ENCODE peak calls at places on chromosomes 12 and 14, in six cellular contexts. R, D, W, A, P and V are unnamed samples.

GRCh38 chr12:90323217-90323616 is 614.6 kb upstream of the ATP2B1 start:
- DNase-seq in R (no peak), D (no peak), W (no peak), A (no peak), P (no peak), V (no peak)

GRCh38 chr14:90491868-90492560 is 95.2 kb downstream of the CALM1 start:
- DNase-seq in R (no peak), D (no peak), W (no peak), A (no peak), P (no peak), V (no peak)

GRCh38 chr12:24864796-24865125 is 84.1 kb downstream of the BCAT1 start:
- DNase-seq in R (no peak), D (no peak), W (no peak), A (peak; percentile 60), P (no peak), V (no peak)

GRCh38 chr14:100677152-100677924 is 49.4 kb upstream of the DLK1 start:
- DNase-seq in R (peak; percentile 62), D (no peak), W (no peak), A (no peak), P (no peak), V (no peak)

GRCh38 chr12:132111641-132112304 is 32.3 kb downstream of the DDX51 start:
- DNase-seq in R (no peak), D (no peak), W (no peak), A (no peak), P (no peak), V (no peak)

GRCh38 chr12:52867152-52867551 is 18.4 kb upstream of the KRT78 start:
- DNase-seq in R (no peak), D (no peak), W (peak; percentile 34), A (no peak), P (no peak), V (no peak)

GRCh38 chr12:98514984-98515367 is 414 bp upstream of the TMPO start:
- DNase-seq in R (no peak), D (no peak), W (no peak), A (no peak), P (no peak), V (peak; percentile 20)

GRCh38 chr12:53174881-53175491 is 5.5 kb upstream of the ZNF740 start:
- DNase-seq in R (peak; percentile 60), D (peak; percentile 59), W (no peak), A (peak; percentile 42), P (no peak), V (no peak)

GRCh38 chr14:96098309-96098998 is 59.3 kb downstream of the C14orf132 start:
- DNase-seq in R (peak; percentile 79), D (peak; percentile 85), W (no peak), A (peak; percentile 71), P (peak; percentile 64), V (peak; percentile 54)

GRCh38 chr12:69428351-69429048 is 41.7 kb upstream of the FRS2 start:
- DNase-seq in R (peak; percentile 25), D (peak; percentile 6), W (no peak), A (peak; percentile 3), P (no peak), V (no peak)

GRCh38 chr12:3436496-3437060 is 54.4 kb upstream of the PRMT8 start:
- DNase-seq in R (no peak), D (no peak), W (no peak), A (no peak), P (no peak), V (no peak)

GRCh38 chr14:69906201-69906600 is 27.0 kb downstream of the SMOC1 start:
- DNase-seq in R (no peak), D (no peak), W (no peak), A (no peak), P (no peak), V (no peak)

GRCh38 chr12:97276621-97277020 is 186.0 kb upstream of the RMST start:
- DNase-seq in R (no peak), D (no peak), W (no peak), A (no peak), P (no peak), V (no peak)

GRCh38 chr14:68727315-68728078 is 65.4 kb downstream of the ZFP36L1 start:
- DNase-seq in R (no peak), D (no peak), W (no peak), A (no peak), P (no peak), V (no peak)
- H3K27ac ChIP-seq in R (no peak overlapping the region), D (no peak overlapping the region), W (no peak overlapping the region), A (no peak overlapping the region), P (no peak overlapping the region), V (no peak overlapping the region)

DNA sequence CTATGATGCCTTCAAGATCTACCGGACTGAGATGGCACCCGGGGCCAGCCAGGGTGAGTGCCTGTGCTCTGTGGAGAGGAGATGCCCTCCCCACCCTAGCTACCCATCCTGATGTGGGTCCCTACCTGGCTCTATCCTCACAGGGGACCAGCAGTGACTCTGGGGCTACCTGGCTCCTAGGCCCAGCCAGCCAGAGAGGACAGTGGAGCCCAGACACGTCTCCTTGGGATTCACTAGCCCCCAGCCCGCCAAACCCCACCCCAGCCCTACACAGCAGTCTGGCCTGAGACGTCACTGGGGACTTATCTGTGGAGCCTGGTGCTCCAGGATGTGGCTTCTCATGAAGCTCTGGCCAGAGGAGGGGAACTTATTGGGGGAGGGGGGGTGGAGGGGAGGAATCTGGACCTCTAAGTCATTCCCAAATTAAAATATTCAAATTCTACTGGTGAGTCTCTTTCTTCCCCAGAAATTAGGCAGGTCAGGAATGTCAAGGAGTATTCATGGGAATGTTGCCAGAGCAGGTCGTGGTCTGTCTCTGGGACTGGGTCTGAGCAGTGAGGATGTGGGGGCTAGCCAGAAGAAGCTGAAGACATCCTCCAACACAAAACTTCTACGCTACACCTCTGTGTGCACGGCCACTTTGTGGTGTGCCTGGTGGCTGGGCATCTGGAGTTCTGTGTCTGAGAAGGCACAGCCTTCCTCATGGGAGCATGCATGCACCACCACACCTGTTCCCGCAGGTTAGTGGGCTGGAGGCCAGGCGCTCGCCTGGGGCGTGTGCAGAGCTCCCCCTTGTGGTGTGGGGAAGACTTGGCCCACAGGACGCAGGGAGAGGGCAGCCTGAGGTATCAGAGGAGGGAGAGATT is 2.7 kb downstream of the CMTM5 start:
- DNase-seq in R (peak; percentile 86), D (peak; percentile 74), W (peak; percentile 83), A (peak; percentile 17), P (peak; percentile 40), V (peak; percentile 68)
- TF ChIP-seq CTCF in R (peak; percentile 97), D (peak; percentile 90), W (peak; percentile 83), A (peak; percentile 93), P (peak; percentile 90), V (peak; percentile 94)

GRCh38 chr12:119177056-119177325 is 1.7 kb upstream of the HSPB8 start:
- DNase-seq in R (no peak), D (no peak), W (no peak), A (no peak), P (no peak), V (no peak)
- H3K27ac ChIP-seq in R (no peak overlapping the region), D (no peak overlapping the region), W (no peak overlapping the region), A (no peak overlapping the region), P (no peak overlapping the region), V (no peak overlapping the region)

GRCh38 chr12:11624126-11624525 is 25.3 kb upstream of the ETV6 start:
- DNase-seq in R (no peak), D (no peak), W (no peak), A (no peak), P (no peak), V (no peak)

GRCh38 chr12:11621797-11622423 is 27.6 kb upstream of the ETV6 start:
- DNase-seq in R (no peak), D (no peak), W (no peak), A (no peak), P (no peak), V (no peak)

GRCh38 chr12:11628353-11628752 is 21.1 kb upstream of the ETV6 start:
- DNase-seq in R (no peak), D (no peak), W (no peak), A (no peak), P (no peak), V (no peak)

GRCh38 chr12:11623382-11623781 is 26.1 kb upstream of the ETV6 start:
- DNase-seq in R (no peak), D (no peak), W (no peak), A (peak; percentile 60), P (no peak), V (no peak)

GRCh38 chr12:11622774-11623375 is 26.6 kb upstream of the ETV6 start:
- DNase-seq in R (peak; percentile 8), D (no peak), W (no peak), A (no peak), P (no peak), V (no peak)
- TF ChIP-seq CTCF in R (peak; percentile 20), D (peak; percentile 32), W (peak; percentile 28), A (peak; percentile 36), P (no peak), V (no peak)

GRCh38 chr14:88545256-88545655 is 9.6 kb downstream of the PTPN21 start:
- DNase-seq in R (no peak), D (no peak), W (no peak), A (no peak), P (no peak), V (no peak)
- H3K27ac ChIP-seq in R (no peak overlapping the region), D (no peak overlapping the region), W (no peak overlapping the region), A (no peak overlapping the region), P (no peak overlapping the region), V (no peak overlapping the region)

GRCh38 chr12:117603316-117604113 is 242.1 kb upstream of the NOS1 start:
- DNase-seq in R (peak; percentile 24), D (peak; percentile 52), W (no peak), A (no peak), P (no peak), V (no peak)
- TF ChIP-seq CTCF in R (no peak), D (peak; percentile 48), W (no peak), A (no peak), P (no peak), V (no peak)